ENCODE peak calls at places on chromosomes 12 and 14, in ten cellular contexts. E is CD4-positive, alpha-beta T cell; M is mammary epithelial cell; I is endothelial cell; U is body of pancreas; Y is fibroblast of pulmonary artery; G is astrocyte of the spinal cord; H is neural crest cell; T is fibroblast of the aortic adventitia; A is tibial artery. B is an unnamed sample.

GRCh38 chr12:57243521-57244305 is 7.3 kb downstream of the STAC3 start:
- DNase-seq in E (peak), M (peak), I (peak), U (peak), Y (peak), G (peak), H (peak), T (peak), A (peak), B (peak)

GRCh38 chr12:26845057-26845666 is 12.2 kb upstream of the ITPR2 start:
- DNase-seq in E (no peak), M (peak), I (peak), U (peak), Y (peak), G (peak), H (peak), T (peak), A (peak), B (no peak)

GRCh38 chr12:2341871-2342270 is 289.1 kb downstream of the CACNA1C start:
- DNase-seq in E (no peak), M (peak), I (no peak), U (no peak), Y (peak), G (peak), H (no peak), T (peak), A (no peak), B (no peak)

GRCh38 chr12:42588981-42589464 is 523 bp downstream of the PRICKLE1 start:
- DNase-seq in E (no peak), M (peak), I (peak), U (peak), Y (peak), G (peak), H (peak), T (peak), A (peak), B (no peak)

GRCh38 chr14:56554301-56554700 is 25.3 kb upstream of the TMEM260 start:
- DNase-seq in E (no peak), M (no peak), I (no peak), U (no peak), Y (no peak), G (no peak), H (no peak), T (no peak), A (no peak), B (no peak)

GRCh38 chr12:120228291-120229070 is 27.6 kb upstream of the RPLP0 start:
- DNase-seq in E (peak), M (peak), I (peak), U (peak), Y (peak), G (peak), H (peak), T (peak), A (peak), B (peak)

GRCh38 chr12:50234347-50234746 is 49.0 kb downstream of the LIMA1 start:
- DNase-seq in E (no peak), M (peak), I (no peak), U (no peak), Y (no peak), G (no peak), H (no peak), T (peak), A (no peak), B (no peak)

GRCh38 chr12:53967451-53968059 is 5.4 kb upstream of the HOXC11 start:
- DNase-seq in E (no peak), M (no peak), I (no peak), U (no peak), Y (no peak), G (no peak), H (no peak), T (no peak), A (no peak), B (no peak)

GRCh38 chr14:74509587-74510210 is 16.1 kb downstream of the ISCA2 start:
- DNase-seq in E (no peak), M (no peak), I (no peak), U (no peak), Y (no peak), G (no peak), H (no peak), T (no peak), A (peak), B (no peak)

GRCh38 chr14:20400965-20401593 is 12.2 kb downstream of the TEP1 start:
- DNase-seq in E (no peak), M (peak), I (no peak), U (no peak), Y (no peak), G (no peak), H (no peak), T (no peak), A (no peak), B (no peak)

GRCh38 chr12:101257357-101257756 is 22.5 kb upstream of the UTP20 start:
- DNase-seq in E (no peak), M (no peak), I (no peak), U (no peak), Y (no peak), G (no peak), H (no peak), T (no peak), A (no peak), B (no peak)

GRCh38 chr14:101254805-101255764 is 306.2 kb upstream of the DIO3 start:
- DNase-seq in E (no peak), M (no peak), I (no peak), U (no peak), Y (peak), G (no peak), H (no peak), T (peak), A (no peak), B (no peak)

GRCh38 chr14:69543341-69544249 is 31.1 kb downstream of the CCDC177 start:
- DNase-seq in E (peak), M (peak), I (peak), U (no peak), Y (peak), G (peak), H (peak), T (peak), A (no peak), B (no peak)

GRCh38 chr12:128639089-128639488 is 184.7 kb downstream of the SLC15A4 start:
- DNase-seq in E (no peak), M (no peak), I (no peak), U (no peak), Y (no peak), G (no peak), H (no peak), T (no peak), A (no peak), B (no peak)

GRCh38 chr12:56040963-56041578 is 647 bp upstream of the RPS26 start:
- DNase-seq in E (no peak), M (peak), I (no peak), U (no peak), Y (no peak), G (no peak), H (no peak), T (no peak), A (no peak), B (no peak)

GRCh38 chr14:81309511-81309910 is 88.8 kb upstream of the GTF2A1 start:
- DNase-seq in E (no peak), M (no peak), I (no peak), U (no peak), Y (no peak), G (no peak), H (no peak), T (no peak), A (no peak), B (no peak)

GRCh38 chr12:11769723-11770514 is 120.4 kb downstream of the ETV6 start:
- DNase-seq in E (no peak), M (no peak), I (no peak), U (no peak), Y (no peak), G (no peak), H (no peak), T (no peak), A (no peak), B (no peak)

GRCh38 chr12:92505373-92506340 is 197.1 kb upstream of the PLEKHG7 start:
- DNase-seq in E (peak), M (no peak), I (no peak), U (peak), Y (peak), G (peak), H (peak), T (peak), A (peak), B (no peak)

GRCh38 chr14:100004392-100004791 is 60.8 kb upstream of the EVL start:
- DNase-seq in E (no peak), M (peak), I (no peak), U (no peak), Y (no peak), G (peak), H (no peak), T (no peak), A (no peak), B (no peak)

GRCh38 chr14:23589606-23590005 is 11.0 kb upstream of the JPH4 start:
- DNase-seq in E (no peak), M (no peak), I (no peak), U (no peak), Y (no peak), G (no peak), H (no peak), T (no peak), A (no peak), B (no peak)

GRCh38 chr14:50773632-50774541 is 57.1 kb downstream of the NIN start:
- DNase-seq in E (no peak), M (peak), I (peak), U (peak), Y (peak), G (peak), H (peak), T (peak), A (no peak), B (peak)

GRCh38 chr12:10121278-10121677 is 8.7 kb downstream of the CLEC7A start:
- DNase-seq in E (no peak), M (no peak), I (no peak), U (no peak), Y (no peak), G (no peak), H (no peak), T (no peak), A (no peak), B (no peak)

GRCh38 chr12:80269953-80270552 is 170.7 kb downstream of the OTOGL start:
- DNase-seq in E (no peak), M (peak), I (peak), U (no peak), Y (peak), G (peak), H (peak), T (peak), A (no peak), B (no peak)

GRCh38 chr14:97723834-97724770 is 926.9 kb downstream of the VRK1 start:
- DNase-seq in E (peak), M (no peak), I (no peak), U (no peak), Y (no peak), G (no peak), H (no peak), T (no peak), A (no peak), B (no peak)

GRCh38 chr12:96210376-96211055 is 16.3 kb downstream of the ELK3 start:
- DNase-seq in E (peak), M (no peak), I (no peak), U (no peak), Y (peak), G (no peak), H (no peak), T (no peak), A (no peak), B (no peak)

GRCh38 chr14:61174395-61175386 is 106.4 kb downstream of the TMEM30B start:
- DNase-seq in E (no peak), M (peak), I (no peak), U (no peak), Y (peak), G (peak), H (no peak), T (peak), A (no peak), B (no peak)

GRCh38 chr14:88868558-88869159 is 44.2 kb downstream of the TTC8 start:
- DNase-seq in E (no peak), M (peak), I (no peak), U (no peak), Y (peak), G (peak), H (no peak), T (peak), A (no peak), B (no peak)

GRCh38 chr14:33834956-33835655 is 115.8 kb downstream of the EGLN3 start:
- DNase-seq in E (no peak), M (no peak), I (no peak), U (no peak), Y (no peak), G (no peak), H (no peak), T (no peak), A (no peak), B (no peak)

DNA sequence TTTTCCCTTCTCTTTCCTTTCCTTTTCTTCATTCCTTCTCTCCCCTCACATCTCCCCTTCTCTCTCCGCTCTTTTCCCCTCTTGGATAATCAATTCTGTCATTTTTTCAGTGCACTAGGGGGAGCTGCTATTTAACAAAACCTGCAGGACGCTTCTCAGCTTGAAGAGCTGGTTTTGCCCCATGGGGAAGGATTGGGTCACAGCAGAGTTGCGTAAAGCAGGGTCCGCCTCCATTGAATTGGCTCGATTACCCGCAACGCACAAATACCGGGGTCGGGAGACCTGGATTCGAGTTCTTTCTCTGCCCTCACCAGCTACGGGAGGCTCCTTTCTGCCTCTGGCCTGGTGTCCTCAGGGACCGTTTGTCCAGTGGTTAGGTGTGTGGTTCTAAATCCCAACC is 42.1 kb upstream of the CHGA start:
- DNase-seq in E (no peak), M (peak), I (no peak), U (peak), Y (peak), G (peak), H (no peak), T (peak), A (no peak), B (no peak)
- TF ChIP-seq CTCF in E (no peak), M (peak), I (no peak), U (peak), Y (peak), G (peak), H (peak), T (peak), A (no peak), B (peak)

DNA sequence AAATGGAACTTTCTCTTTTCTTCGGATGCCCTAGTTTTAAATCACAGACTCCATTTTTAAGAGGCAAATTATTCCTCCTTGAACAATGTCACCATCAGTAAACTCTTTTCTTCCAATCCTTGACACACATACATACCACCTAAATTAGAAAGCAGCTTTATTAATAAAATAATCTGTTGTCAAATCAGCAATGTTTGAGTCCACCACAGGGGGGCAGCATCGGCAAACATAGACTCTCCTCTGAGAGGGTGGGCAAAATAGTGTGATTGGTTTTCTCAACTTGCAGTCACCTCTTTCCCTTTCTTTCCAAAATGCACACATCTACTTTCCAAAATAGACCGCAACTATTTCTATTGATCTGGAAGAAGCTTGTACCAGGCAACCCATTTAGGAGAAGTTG is 438.4 kb upstream of the OR4E1 start:
- DNase-seq in E (peak), M (no peak), I (peak), U (no peak), Y (no peak), G (no peak), H (peak), T (no peak), A (no peak), B (no peak)
- TF ChIP-seq CTCF in E (peak), M (peak), I (peak), U (no peak), Y (peak), G (peak), H (peak), T (peak), A (no peak), B (peak)

GRCh38 chr14:70871863-70872677 is 35.2 kb upstream of the PCNX1 start:
- DNase-seq in E (no peak), M (no peak), I (no peak), U (no peak), Y (no peak), G (no peak), H (no peak), T (no peak), A (no peak), B (no peak)

GRCh38 chr14:70872678-70873020 is 34.6 kb upstream of the PCNX1 start:
- DNase-seq in E (no peak), M (no peak), I (no peak), U (no peak), Y (no peak), G (no peak), H (no peak), T (no peak), A (no peak), B (no peak)

GRCh38 chr14:70879448-70879847 is 27.8 kb upstream of the PCNX1 start:
- DNase-seq in E (no peak), M (no peak), I (no peak), U (no peak), Y (no peak), G (no peak), H (no peak), T (no peak), A (no peak), B (no peak)

GRCh38 chr14:70871001-70871400 is 36.3 kb upstream of the PCNX1 start:
- DNase-seq in E (no peak), M (no peak), I (no peak), U (no peak), Y (no peak), G (no peak), H (no peak), T (no peak), A (no peak), B (no peak)

GRCh38 chr14:70873627-70874026 is 33.6 kb upstream of the PCNX1 start:
- DNase-seq in E (no peak), M (no peak), I (no peak), U (no peak), Y (no peak), G (no peak), H (no peak), T (no peak), A (no peak), B (no peak)
- TF ChIP-seq CTCF in E (no peak), M (no peak), I (no peak), U (no peak), Y (no peak), G (no peak), H (no peak), T (no peak), A (peak), B (no peak)

GRCh38 chr12:650983-651382 is 12.3 kb downstream of the NINJ2 start:
- DNase-seq in E (no peak), M (no peak), I (no peak), U (no peak), Y (no peak), G (no peak), H (no peak), T (no peak), A (peak), B (no peak)
- TF ChIP-seq CTCF in E (peak), M (no peak), I (no peak), U (no peak), Y (peak), G (peak), H (no peak), T (peak), A (no peak), B (no peak)

DNA sequence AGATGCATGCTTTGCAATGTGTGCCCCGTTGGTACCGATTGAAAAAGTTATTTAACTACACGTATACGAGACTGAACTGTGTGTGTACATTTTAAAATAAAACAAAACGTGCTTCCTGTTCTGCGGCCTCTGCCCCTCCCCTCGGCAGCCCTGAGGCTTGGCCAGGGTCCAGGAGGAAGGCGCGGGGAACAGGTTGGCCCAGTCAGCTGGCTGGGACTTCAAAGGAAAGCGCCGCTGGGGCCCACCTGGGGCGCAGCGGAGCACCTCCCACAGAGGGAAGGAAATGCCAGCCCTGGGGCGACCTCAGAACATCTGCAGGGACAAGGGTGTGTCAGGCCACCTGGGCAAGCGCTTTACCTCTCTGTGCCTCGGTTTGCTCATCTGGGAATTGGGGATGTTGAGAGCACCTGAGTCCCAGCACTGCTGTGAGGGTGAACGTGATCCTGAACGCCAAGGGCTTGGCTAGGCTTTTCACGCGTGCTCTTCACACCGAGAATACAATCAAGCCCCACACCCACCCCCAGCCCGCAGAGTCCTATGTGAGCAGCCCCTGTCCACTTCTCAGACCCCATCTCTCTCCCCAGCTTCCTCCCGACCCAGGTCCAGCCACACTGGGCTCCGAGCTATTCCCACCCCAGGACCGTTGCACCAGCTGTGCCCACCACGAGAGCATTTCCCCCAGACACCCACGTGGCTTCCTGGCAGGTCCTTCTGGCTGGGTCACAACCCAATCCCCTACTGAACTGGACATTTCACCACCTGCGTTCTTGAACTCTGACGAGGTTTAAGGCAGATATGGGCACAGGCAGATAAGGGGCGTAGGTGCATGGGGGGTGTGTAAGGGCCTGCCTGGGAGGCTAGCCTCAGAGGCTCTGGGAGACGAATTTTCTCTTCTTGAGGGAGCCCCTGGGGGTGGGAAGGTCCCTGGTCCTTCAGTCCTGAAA is 41.9 kb upstream of the NCOR2 start:
- DNase-seq in E (peak), M (peak), I (no peak), U (peak), Y (peak), G (peak), H (no peak), T (peak), A (no peak), B (no peak)
- TF ChIP-seq CTCF in E (peak), M (no peak), I (no peak), U (no peak), Y (no peak), G (no peak), H (no peak), T (no peak), A (no peak), B (no peak)

DNA sequence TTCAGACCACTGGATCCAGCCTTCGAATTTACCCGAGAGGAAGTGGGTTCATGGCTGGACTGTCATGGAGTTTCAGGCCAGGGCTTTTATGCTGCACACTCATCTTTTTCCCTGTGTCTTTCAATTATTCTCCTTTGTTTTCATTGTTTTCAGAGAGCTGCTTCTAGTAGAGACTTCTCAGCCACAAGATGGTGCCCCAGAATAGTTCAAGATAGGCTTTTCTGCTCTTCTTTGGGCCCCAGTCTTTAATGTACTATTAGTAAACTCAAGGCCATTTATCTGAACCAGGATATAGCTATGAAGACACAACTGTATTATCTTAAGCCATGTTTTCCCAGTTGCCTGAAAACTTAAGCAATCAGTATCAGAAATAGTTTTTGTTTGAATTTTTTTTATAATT is 30.4 kb upstream of the PSMA6 start:
- DNase-seq in E (no peak), M (no peak), I (no peak), U (no peak), Y (peak), G (peak), H (no peak), T (peak), A (no peak), B (no peak)
- TF ChIP-seq CTCF in E (peak), M (no peak), I (no peak), U (no peak), Y (peak), G (no peak), H (no peak), T (peak), A (peak), B (no peak)

GRCh38 chr14:44035707-44036106 is 471.4 kb downstream of the FSCB start:
- DNase-seq in E (no peak), M (no peak), I (no peak), U (no peak), Y (no peak), G (no peak), H (no peak), T (no peak), A (no peak), B (no peak)
- TF ChIP-seq CTCF in E (no peak), M (no peak), I (no peak), U (no peak), Y (no peak), G (no peak), H (no peak), T (no peak), A (no peak), B (no peak)